ENCODE peak calls at places on chromosomes 4 and X, in eight cellular contexts. F is skeletal muscle cell; Y is CD8-positive, alpha-beta memory T cell; C is lower lobe of right lung; V is cardiac muscle cell; H is psoas muscle; I is fibroblast of lung; X is prostate gland. D is an unnamed sample.
A peak's percentile ranks its signal among the peaks of the same experiment; 100 is the strongest.

GRCh38 chrX:110734894-110735541 is 60.6 kb downstream of the CHRDL1 start:
- DNase-seq in F (peak; percentile 80), Y (no peak), C (no peak), V (no peak), H (no peak), I (peak; percentile 52), X (no peak), D (no peak)

GRCh38 chrX:107272431-107272921 is 66.1 kb downstream of the DNAAF6 start:
- DNase-seq in F (no peak), Y (no peak), C (no peak), V (peak; percentile 35), H (no peak), I (no peak), X (no peak), D (no peak)

GRCh38 chr4:40828661-40829060 is 78.9 kb downstream of the NSUN7 start:
- DNase-seq in F (no peak), Y (no peak), C (no peak), V (no peak), H (no peak), I (no peak), X (no peak), D (no peak)

GRCh38 chr4:139167774-139168444 is 9.1 kb downstream of the ELF2 start:
- DNase-seq in F (no peak), Y (no peak), C (no peak), V (no peak), H (no peak), I (peak; percentile 62), X (no peak), D (no peak)

GRCh38 chr4:108029731-108030130 is 40.0 kb downstream of the HADH start:
- DNase-seq in F (no peak), Y (no peak), C (no peak), V (no peak), H (no peak), I (no peak), X (no peak), D (no peak)

GRCh38 chr4:33998204-33998603 is 2246.1 kb downstream of the ARAP2 start:
- DNase-seq in F (no peak), Y (no peak), C (no peak), V (no peak), H (no peak), I (peak; percentile 9), X (no peak), D (no peak)

GRCh38 chrX:136198678-136199243 is 51.4 kb downstream of the FHL1 start:
- DNase-seq in F (no peak), Y (no peak), C (no peak), V (no peak), H (peak; percentile 51), I (no peak), X (no peak), D (no peak)

GRCh38 chr4:104870495-104871228 is 276.0 kb upstream of the TET2 start:
- DNase-seq in F (no peak), Y (no peak), C (no peak), V (no peak), H (no peak), I (no peak), X (no peak), D (no peak)

GRCh38 chr4:1082215-1083182 is 30.9 kb downstream of the RNF212 start:
- DNase-seq in F (peak; percentile 54), Y (no peak), C (peak; percentile 86), V (no peak), H (peak; percentile 61), I (peak; percentile 81), X (peak; percentile 87), D (peak; percentile 88)

GRCh38 chr4:173990126-173990878 is 293.2 kb downstream of the FBXO8 start:
- DNase-seq in F (peak; percentile 12), Y (no peak), C (no peak), V (peak; percentile 72), H (no peak), I (peak; percentile 72), X (no peak), D (no peak)

GRCh38 chrX:109812236-109812635 is 79.2 kb upstream of the ACSL4 start:
- DNase-seq in F (no peak), Y (no peak), C (no peak), V (peak; percentile 13), H (no peak), I (no peak), X (no peak), D (no peak)

GRCh38 chrX:41148553-41148952 is 63.3 kb downstream of the USP9X start:
- DNase-seq in F (no peak), Y (no peak), C (no peak), V (no peak), H (no peak), I (peak; percentile 61), X (no peak), D (no peak)

GRCh38 chr4:121256346-121256745 is 92.2 kb upstream of the TNIP3 start:
- DNase-seq in F (peak; percentile 89), Y (peak; percentile 10), C (no peak), V (no peak), H (no peak), I (peak; percentile 96), X (no peak), D (no peak)

GRCh38 chrX:139724626-139725025 is 16.7 kb upstream of the MCF2 start:
- DNase-seq in F (no peak), Y (no peak), C (no peak), V (no peak), H (no peak), I (no peak), X (no peak), D (no peak)

GRCh38 chr4:156336516-156336915 is 382.9 kb upstream of the CTSO start:
- DNase-seq in F (no peak), Y (no peak), C (no peak), V (no peak), H (no peak), I (no peak), X (no peak), D (no peak)

GRCh38 chr4:34261799-34262314 is 1982.5 kb downstream of the ARAP2 start:
- DNase-seq in F (no peak), Y (no peak), C (no peak), V (no peak), H (no peak), I (no peak), X (no peak), D (no peak)

GRCh38 chr4:138334346-138335016 is 92.3 kb upstream of the SLC7A11 start:
- DNase-seq in F (no peak), Y (no peak), C (no peak), V (no peak), H (no peak), I (no peak), X (peak; percentile 68), D (no peak)

GRCh38 chr4:115834441-115834840 is 721.0 kb upstream of the NDST4 start:
- DNase-seq in F (no peak), Y (no peak), C (no peak), V (no peak), H (no peak), I (no peak), X (no peak), D (no peak)

GRCh38 chr4:170234800-170235199 is 145.0 kb upstream of the AADAT start:
- DNase-seq in F (no peak), Y (no peak), C (no peak), V (no peak), H (no peak), I (no peak), X (no peak), D (no peak)

GRCh38 chr4:159374749-159375535 is 272.1 kb downstream of the RAPGEF2 start:
- DNase-seq in F (peak; percentile 64), Y (no peak), C (no peak), V (no peak), H (no peak), I (peak; percentile 65), X (no peak), D (no peak)

GRCh38 chrX:3143043-3143799 is 102.0 kb downstream of the ARSF start:
- DNase-seq in F (no peak), Y (no peak), C (no peak), V (no peak), H (no peak), I (no peak), X (no peak), D (no peak)

DNA sequence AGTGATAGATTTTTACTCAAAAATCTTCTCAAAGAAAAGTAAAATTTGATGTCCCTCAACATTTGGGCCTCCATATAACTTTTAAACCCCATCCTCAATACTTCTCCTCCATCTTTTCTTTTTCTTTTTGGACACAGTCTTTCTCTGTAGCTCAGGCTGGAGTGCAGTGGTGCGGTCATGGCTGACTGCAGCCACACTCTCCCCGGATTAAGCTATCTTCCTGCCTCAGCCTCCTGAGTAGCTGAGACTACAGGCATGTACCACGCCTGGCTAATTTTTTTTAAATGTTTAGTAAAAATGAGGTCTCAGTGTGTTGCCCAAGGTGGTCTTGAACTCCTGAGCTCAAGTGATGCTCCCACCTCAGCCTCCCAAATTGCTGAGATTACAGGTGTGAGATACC is 33.1 kb downstream of the KDM6A start:
- DNase-seq in F (no peak), Y (no peak), C (no peak), V (no peak), H (no peak), I (no peak), X (no peak), D (no peak)
- H3K4me3 ChIP-seq in F (no peak overlapping the region), Y (no peak overlapping the region), C (no peak overlapping the region), V (no peak overlapping the region), H (no peak overlapping the region), I (no peak overlapping the region), X (no peak overlapping the region), D (no peak overlapping the region)

GRCh38 chrX:67636532-67636931 is 92.7 kb downstream of the AR start:
- DNase-seq in F (no peak), Y (no peak), C (no peak), V (no peak), H (no peak), I (peak; percentile 20), X (no peak), D (no peak)
- H3K4me3 ChIP-seq in F (no peak overlapping the region), Y (no peak overlapping the region), C (no peak overlapping the region), V (no peak overlapping the region), H (no peak overlapping the region), I (no peak overlapping the region), X (no peak overlapping the region), D (no peak overlapping the region)

DNA sequence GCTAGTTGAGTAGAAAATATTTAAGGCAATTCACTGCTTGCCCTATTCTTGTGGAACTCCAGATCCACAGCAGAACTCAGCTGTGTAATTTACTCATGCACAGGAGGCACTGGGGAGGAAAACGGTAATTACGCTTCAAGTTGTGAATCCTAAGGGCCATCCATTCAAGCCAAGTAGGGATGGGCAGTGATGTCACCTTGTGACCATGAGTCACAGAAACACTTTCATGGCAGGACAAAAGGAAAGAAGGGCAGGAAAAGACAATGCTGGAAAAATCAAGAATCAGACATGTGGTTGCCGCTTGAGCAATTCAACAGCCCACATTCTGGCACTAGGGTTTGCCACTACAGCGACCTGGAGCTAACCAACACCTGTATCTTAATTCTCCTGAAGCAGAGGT is 1.4 kb downstream of the PAQR3 start:
- DNase-seq in F (no peak), Y (no peak), C (no peak), V (no peak), H (no peak), I (no peak), X (no peak), D (no peak)
- H3K4me3 ChIP-seq in F (no peak overlapping the region), Y (no peak overlapping the region), C (no peak overlapping the region), V (peak overlapping the region; percentile 48), H (peak overlapping the region; percentile 97), I (no peak overlapping the region), X (no peak overlapping the region), D (no peak overlapping the region)

DNA sequence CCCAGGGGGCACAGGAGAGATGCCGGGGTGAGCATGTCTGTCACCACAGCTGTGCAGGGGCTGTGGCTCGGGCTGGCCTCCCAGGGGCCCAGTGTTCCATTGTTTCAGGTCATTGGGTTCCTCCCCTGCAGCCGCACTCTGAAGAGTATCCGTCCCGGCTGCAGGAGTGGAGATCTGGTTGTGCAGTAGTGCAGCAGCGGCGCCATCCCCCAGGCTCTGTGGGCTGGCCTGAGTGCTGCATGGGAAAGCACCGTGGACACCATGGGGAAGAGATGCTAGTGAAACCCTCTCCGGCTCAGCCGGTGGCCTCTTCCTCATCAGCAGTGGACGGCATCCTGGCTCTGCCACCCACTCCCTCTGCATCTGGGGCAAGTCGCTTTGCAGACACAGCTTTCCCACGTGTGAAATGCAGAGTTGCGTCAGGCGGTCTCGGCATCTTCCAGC is 29.2 kb downstream of the TBC1D14 start:
- DNase-seq in F (no peak), Y (no peak), C (peak; percentile 73), V (no peak), H (peak; percentile 72), I (no peak), X (no peak), D (peak; percentile 79)
- H3K4me3 ChIP-seq in F (no peak overlapping the region), Y (no peak overlapping the region), C (no peak overlapping the region), V (no peak overlapping the region), H (no peak overlapping the region), I (no peak overlapping the region), X (no peak overlapping the region), D (no peak overlapping the region)

D was measured in upper lobe of right lung.